ENCODE peak calls at places on chromosome 12, in six cellular contexts. M is trophoblast cell, I is IMR-90, S is H1, X is mesenchymal stem cell, Y is H9. O is an unnamed sample. For H3K4me1 and H3K27me3, the result is how much of the 10 kb centered on the place peaks cover.

GRCh38 chr12:132429932-132430643 is 59.9 kb upstream of the FBRSL1 start:
- DNase-seq in M (no peak), I (no peak), S (no peak), X (no peak), Y (peak), O (no peak)

GRCh38 chr12:25808604-25809003 is 149.9 kb upstream of the RASSF8 start:
- DNase-seq in M (no peak), I (no peak), S (no peak), X (no peak), Y (no peak), O (no peak)

GRCh38 chr12:105352940-105353635 is 22.6 kb downstream of the C12orf75 start:
- DNase-seq in M (no peak), I (no peak), S (no peak), X (no peak), Y (no peak), O (no peak)

GRCh38 chr12:109726511-109727038 is 12.9 kb downstream of the FAM222A start:
- DNase-seq in M (no peak), I (no peak), S (no peak), X (no peak), Y (peak), O (no peak)

GRCh38 chr12:34287437-34287836 is 265.1 kb downstream of the ALG10 start:
- DNase-seq in M (no peak), I (no peak), S (no peak), X (no peak), Y (peak), O (no peak)

GRCh38 chr12:9721394-9722092 is 11.4 kb downstream of the CLECL1 start:
- DNase-seq in M (peak), I (peak), S (no peak), X (peak), Y (no peak), O (no peak)

GRCh38 chr12:117671734-117672133 is 297.1 kb downstream of the KSR2 start:
- DNase-seq in M (peak), I (no peak), S (peak), X (peak), Y (peak), O (peak)

GRCh38 chr12:18589316-18589715 is 148.5 kb downstream of the PLCZ1 start:
- DNase-seq in M (no peak), I (no peak), S (no peak), X (peak), Y (no peak), O (no peak)

GRCh38 chr12:125149160-125150108 is 84.2 kb downstream of the AACS start:
- DNase-seq in M (no peak), I (no peak), S (no peak), X (no peak), Y (no peak), O (no peak)

GRCh38 chr12:16243487-16244412 is 33.7 kb downstream of the SLC15A5 start:
- DNase-seq in M (no peak), I (no peak), S (no peak), X (no peak), Y (no peak), O (no peak)
- H3K4me1 ChIP-seq in M (under half), I (under half), S (under half), X (under half), Y (under half), O (under half)

GRCh38 chr12:56687225-56688128 is 607 bp downstream of the PTGES3 start:
- DNase-seq in M (peak), I (no peak), S (no peak), X (peak), Y (peak), O (no peak)
- H3K27me3 ChIP-seq in M (under half), I (under half), S (under half), X (under half), Y (under half), O (under half)

DNA sequence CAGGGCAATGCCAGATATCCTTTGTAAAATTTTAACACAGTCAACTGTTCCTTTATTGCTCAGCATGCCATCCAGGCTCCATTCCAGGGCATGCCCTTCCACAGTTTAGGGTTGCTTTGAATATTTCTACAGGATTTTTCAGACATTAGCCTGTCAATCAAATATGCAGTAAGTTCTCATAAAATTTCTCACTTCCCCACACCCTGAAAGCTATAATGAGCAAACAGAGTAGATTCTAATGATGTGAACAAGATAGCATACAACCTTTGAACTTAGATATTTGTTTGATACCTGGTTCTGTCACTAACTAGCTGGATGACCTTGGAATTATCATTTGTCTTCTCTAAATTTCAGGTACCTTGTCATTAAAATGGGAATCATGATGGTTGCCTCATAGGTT is 251.2 kb downstream of the SYT1 start:
- DNase-seq in M (no peak), I (no peak), S (no peak), X (no peak), Y (no peak), O (no peak)
- H3K14ac ChIP-seq in M (no peak), I (no peak), S (no peak), X (no peak), Y (no peak), O (no peak)

GRCh38 chr12:121562484-121562883 is 18.3 kb downstream of the KDM2B start:
- DNase-seq in M (no peak), I (no peak), S (no peak), X (no peak), Y (no peak), O (no peak)

GRCh38 chr12:121560392-121561021 is 20.3 kb downstream of the KDM2B start:
- DNase-seq in M (no peak), I (no peak), S (no peak), X (no peak), Y (no peak), O (no peak)
- H3K4me1 ChIP-seq in M (under half), I (under half), S (under half), X (under half), Y (under half), O (under half)

GRCh38 chr12:113485330-113485729 is 13.7 kb upstream of the LHX5 start:
- DNase-seq in M (no peak), I (no peak), S (no peak), X (no peak), Y (peak), O (no peak)

GRCh38 chr12:113480336-113480688 is 8.6 kb upstream of the LHX5 start:
- DNase-seq in M (no peak), I (no peak), S (no peak), X (no peak), Y (no peak), O (no peak)

GRCh38 chr12:113479578-113480335 is 8.1 kb upstream of the LHX5 start:
- DNase-seq in M (no peak), I (peak), S (no peak), X (peak), Y (peak), O (peak)

GRCh38 chr12:113479193-113479577 is 7.5 kb upstream of the LHX5 start:
- DNase-seq in M (no peak), I (no peak), S (no peak), X (no peak), Y (no peak), O (no peak)

GRCh38 chr12:113482334-113482733 is 10.7 kb upstream of the LHX5 start:
- DNase-seq in M (no peak), I (no peak), S (no peak), X (no peak), Y (peak), O (no peak)
- H3K27me3 ChIP-seq in M (under half), I (under half), S (half or more), X (half or more), Y (under half), O (under half)

GRCh38 chr12:96313606-96314005 is 86.6 kb downstream of the CDK17 start:
- DNase-seq in M (no peak), I (no peak), S (no peak), X (no peak), Y (no peak), O (no peak)

GRCh38 chr12:96305665-96306064 is 94.6 kb downstream of the CDK17 start:
- DNase-seq in M (no peak), I (no peak), S (no peak), X (no peak), Y (no peak), O (no peak)

GRCh38 chr12:96308881-96309280 is 91.4 kb downstream of the CDK17 start:
- DNase-seq in M (no peak), I (peak), S (no peak), X (peak), Y (no peak), O (no peak)

GRCh38 chr12:96311191-96311590 is 89.0 kb downstream of the CDK17 start:
- DNase-seq in M (no peak), I (no peak), S (no peak), X (no peak), Y (no peak), O (no peak)

DNA sequence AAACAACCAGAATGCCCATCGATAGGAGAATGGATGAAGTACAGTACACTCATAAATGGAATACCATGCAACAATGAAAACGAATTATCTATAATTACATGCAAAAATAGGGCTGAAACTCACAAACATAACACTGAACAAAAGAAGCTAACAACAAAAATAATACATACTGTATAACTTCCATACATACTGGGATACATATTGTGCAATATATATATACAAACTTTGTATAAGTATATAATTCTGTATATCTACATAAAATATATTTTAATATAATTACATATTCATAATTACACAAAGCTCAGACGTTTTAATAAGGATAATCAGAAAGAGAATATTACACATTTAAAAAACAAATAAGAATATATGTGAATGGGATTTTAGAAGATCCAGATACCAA is 90.2 kb downstream of the CDK17 start:
- DNase-seq in M (no peak), I (no peak), S (no peak), X (no peak), Y (no peak), O (no peak)
- H3K14ac ChIP-seq in M (no peak), I (no peak), S (no peak), X (no peak), Y (no peak), O (no peak)

GRCh38 chr12:88558341-88558867 is 21.9 kb downstream of the KITLG start:
- DNase-seq in M (no peak), I (no peak), S (no peak), X (no peak), Y (no peak), O (no peak)

GRCh38 chr12:88549929-88550328 is 30.3 kb downstream of the KITLG start:
- DNase-seq in M (no peak), I (no peak), S (no peak), X (peak), Y (no peak), O (no peak)

GRCh38 chr12:88556213-88556612 is 24.1 kb downstream of the KITLG start:
- DNase-seq in M (no peak), I (no peak), S (no peak), X (no peak), Y (no peak), O (no peak)

GRCh38 chr12:88552672-88553079 is 27.6 kb downstream of the KITLG start:
- DNase-seq in M (no peak), I (peak), S (no peak), X (peak), Y (no peak), O (no peak)

DNA sequence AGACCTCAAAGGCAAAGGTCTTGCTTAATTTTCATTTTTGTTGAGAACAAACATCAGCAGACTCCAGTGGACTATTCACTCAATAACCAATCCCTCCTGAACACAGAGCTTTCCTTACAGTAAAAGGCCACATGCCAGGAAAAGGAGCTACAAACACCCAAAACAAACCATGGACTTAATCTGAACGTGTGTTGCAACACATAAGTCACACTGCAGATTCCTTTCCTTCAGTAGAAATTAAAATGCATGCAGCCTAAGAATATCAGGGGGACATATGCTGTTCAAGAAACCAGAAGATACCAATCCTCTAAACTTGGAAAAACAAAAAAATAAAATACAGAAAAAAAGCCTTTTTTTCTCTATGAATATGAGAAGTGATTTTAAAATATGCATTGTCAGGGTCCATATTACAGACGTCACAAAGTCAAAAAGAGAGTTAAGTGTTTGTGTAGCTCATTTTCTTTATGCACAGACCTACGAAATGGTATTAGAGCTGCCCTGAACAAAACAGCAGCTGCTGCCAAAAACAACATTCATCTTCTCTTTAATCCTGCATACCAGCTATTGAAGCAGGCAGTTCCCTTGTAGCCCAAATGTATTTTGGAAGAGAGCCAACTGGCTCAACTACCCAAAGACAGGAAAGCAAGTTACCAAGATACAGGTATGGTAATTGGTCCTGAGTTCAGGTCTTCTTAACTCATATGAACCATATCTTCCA is 26.2 kb downstream of the KITLG start:
- DNase-seq in M (no peak), I (peak), S (no peak), X (peak), Y (no peak), O (no peak)
- H3K4me1 ChIP-seq in M (under half), I (under half), S (under half), X (under half), Y (under half), O (under half)

GRCh38 chr12:93789767-93790166 is 112.6 kb downstream of the CRADD start:
- DNase-seq in M (no peak), I (no peak), S (no peak), X (no peak), Y (no peak), O (no peak)

GRCh38 chr12:93790472-93791152 is 113.4 kb downstream of the CRADD start:
- DNase-seq in M (no peak), I (peak), S (no peak), X (peak), Y (no peak), O (no peak)

GRCh38 chr12:93786669-93787397 is 109.7 kb downstream of the CRADD start:
- DNase-seq in M (no peak), I (no peak), S (no peak), X (no peak), Y (no peak), O (no peak)

GRCh38 chr12:93785262-93786010 is 108.3 kb downstream of the CRADD start:
- DNase-seq in M (peak), I (peak), S (peak), X (peak), Y (peak), O (peak)

GRCh38 chr12:93788853-93789252 is 111.7 kb downstream of the CRADD start:
- DNase-seq in M (no peak), I (no peak), S (no peak), X (no peak), Y (no peak), O (no peak)
- H3K27me3 ChIP-seq in M (under half), I (under half), S (under half), X (under half), Y (under half), O (under half)

GRCh38 chr12:46888568-46888967 is 62.8 kb upstream of the SLC38A4 start:
- DNase-seq in M (no peak), I (no peak), S (no peak), X (no peak), Y (no peak), O (no peak)
- H3K14ac ChIP-seq in M (no peak), I (no peak), S (no peak), X (no peak), Y (no peak), O (no peak)

O was measured in neuronal stem cell.